ENCODE peak calls at places on chromosomes 4 and X, in four cellular contexts. O is A549, H is HepG2, E is SK-N-SH. V is an unnamed sample.

GRCh38 chrX:136094962-136095361 is 52.4 kb upstream of the FHL1 start:
- DNase-seq in O (no peak), E (no peak), H (no peak), V (no peak)

GRCh38 chr4:117691572-117692351 is 342.5 kb upstream of the NDST3 start:
- DNase-seq in E (no peak), O (no peak), H (no peak), V (no peak)

GRCh38 chrX:150365953-150366911 is 3.1 kb downstream of the MAMLD1 start:
- DNase-seq in H (no peak), E (no peak), O (no peak), V (no peak)

GRCh38 chr4:119300072-119300387 is 21.9 kb downstream of the FABP2 start:
- DNase-seq in E (peak), H (no peak), O (peak), V (peak)

GRCh38 chr4:1366371-1367229 is 19.6 kb downstream of the UVSSA start:
- DNase-seq in E (no peak), O (no peak), H (no peak), V (no peak)

GRCh38 chr4:144955104-144955503 is 142.9 kb downstream of the ANAPC10 start:
- DNase-seq in E (no peak), H (no peak), O (no peak), V (no peak)

GRCh38 chr4:5503295-5503694 is 205.1 kb downstream of the EVC2 start:
- DNase-seq in H (no peak), E (no peak), O (no peak), V (no peak)

GRCh38 chr4:54659213-54660144 is 1.7 kb downstream of the KIT start:
- DNase-seq in O (no peak), H (no peak), E (peak), V (no peak)

GRCh38 chr4:134906404-134907023 is 704.9 kb upstream of the PABPC4L start:
- DNase-seq in O (no peak), H (no peak), E (peak), V (no peak)

GRCh38 chrX:50111762-50112161 is 89.0 kb downstream of the AKAP4 start:
- DNase-seq in E (no peak), H (no peak), O (no peak), V (no peak)

GRCh38 chrX:105190252-105190853 is 30.1 kb downstream of the TEX13A start:
- DNase-seq in O (no peak), E (peak), H (no peak), V (no peak)

GRCh38 chrX:103309860-103310591 is 764 bp downstream of the BEX2 start:
- DNase-seq in O (no peak), H (no peak), E (peak), V (no peak)

GRCh38 chr4:189124149-189124758 is 816.4 kb upstream of the FRG1 start:
- DNase-seq in H (peak), E (peak), O (no peak), V (no peak)

GRCh38 chrX:96929036-96929435 is 45.3 kb downstream of the RPA4 start:
- DNase-seq in E (no peak), O (no peak), H (no peak), V (no peak)

GRCh38 chrX:121310820-121311219 is 263.4 kb downstream of the GLUD2 start:
- DNase-seq in H (no peak), O (no peak), E (no peak), V (no peak)

GRCh38 chr4:184644553-184645307 is 4.5 kb downstream of the CASP3 start:
- DNase-seq in H (no peak), E (no peak), O (no peak), V (no peak)

GRCh38 chr4:116925900-116926457 is 159.4 kb downstream of the TRAM1L1 start:
- DNase-seq in O (no peak), E (peak), H (no peak), V (no peak)

GRCh38 chrX:23668335-23668734 is 1.0 kb downstream of the PRDX4 start:
- DNase-seq in O (no peak), E (peak), H (no peak), V (peak)

GRCh38 chrX:123976671-123977316 is 15.3 kb downstream of the STAG2 start:
- DNase-seq in O (peak), E (peak), H (peak), V (no peak)

GRCh38 chr4:9924750-9925149 is 96.5 kb downstream of the SLC2A9 start:
- DNase-seq in O (no peak), H (no peak), E (no peak), V (no peak)

GRCh38 chrX:136438192-136438591 is 49.6 kb upstream of the BRS3 start:
- DNase-seq in O (no peak), H (no peak), E (no peak), V (no peak)

GRCh38 chr4:61468091-61468720 is 268.1 kb downstream of the ADGRL3 start:
- DNase-seq in O (no peak), E (no peak), H (no peak), V (no peak)

GRCh38 chr4:61994036-61994435 is 793.9 kb downstream of the ADGRL3 start:
- DNase-seq in E (no peak), H (no peak), O (no peak), V (no peak)

GRCh38 chrX:81120936-81121351 is 80.8 kb downstream of the HMGN5 start:
- DNase-seq in E (peak), O (peak), H (peak), V (peak)

GRCh38 chr4:154559141-154559841 is 3.5 kb upstream of the FGB start:
- DNase-seq in E (peak), H (peak), O (peak), V (no peak)

GRCh38 chrX:118974908-118975671 is 672 bp downstream of the LONRF3 start:
- DNase-seq in E (peak), H (peak), O (no peak), V (no peak)

GRCh38 chr4:5813882-5814255 is 79.0 kb downstream of the CRMP1 start:
- DNase-seq in O (no peak), H (no peak), E (no peak), V (no peak)

GRCh38 chr4:155999743-156000142 is 46.1 kb upstream of the CTSO start:
- DNase-seq in O (no peak), E (no peak), H (no peak), V (no peak)

GRCh38 chrX:14581081-14581480 is 51.7 kb downstream of the GLRA2 start:
- DNase-seq in O (no peak), E (no peak), H (no peak), V (no peak)

GRCh38 chr4:116070283-116070682 is 956.9 kb upstream of the NDST4 start:
- DNase-seq in O (no peak), H (no peak), E (no peak), V (no peak)

GRCh38 chrX:100829730-100830129 is 9.5 kb downstream of the CSTF2 start:
- DNase-seq in O (no peak), H (no peak), E (no peak), V (peak)

GRCh38 chr4:1133033-1133432 is 19.7 kb upstream of the RNF212 start:
- DNase-seq in H (no peak), O (no peak), E (no peak), V (no peak)

GRCh38 chr4:122480023-122480422 is 23.5 kb upstream of the IL2 start:
- DNase-seq in E (no peak), O (no peak), H (peak), V (no peak)

GRCh38 chr4:177667687-177668086 is 225.4 kb upstream of the AGA start:
- DNase-seq in O (no peak), E (no peak), H (no peak), V (no peak)

GRCh38 chr4:111475001-111475400 is 670.3 kb upstream of the FAM241A start:
- DNase-seq in O (no peak), H (peak), E (peak), V (no peak)

GRCh38 chrX:16783452-16783851 is 2.8 kb upstream of the TXLNG start:
- DNase-seq in H (no peak), O (no peak), E (no peak), V (no peak)

GRCh38 chrX:16786139-16786790 is at the start of gene TXLNG:
- DNase-seq in O (peak), H (peak), E (peak), V (peak)

GRCh38 chrX:16786791-16787735 is 797 bp downstream of the TXLNG start:
- DNase-seq in O (no peak), H (no peak), E (peak), V (no peak)

GRCh38 chrX:16788477-16788876 is 2.2 kb downstream of the TXLNG start:
- DNase-seq in H (no peak), E (no peak), O (no peak), V (no peak)

DNA sequence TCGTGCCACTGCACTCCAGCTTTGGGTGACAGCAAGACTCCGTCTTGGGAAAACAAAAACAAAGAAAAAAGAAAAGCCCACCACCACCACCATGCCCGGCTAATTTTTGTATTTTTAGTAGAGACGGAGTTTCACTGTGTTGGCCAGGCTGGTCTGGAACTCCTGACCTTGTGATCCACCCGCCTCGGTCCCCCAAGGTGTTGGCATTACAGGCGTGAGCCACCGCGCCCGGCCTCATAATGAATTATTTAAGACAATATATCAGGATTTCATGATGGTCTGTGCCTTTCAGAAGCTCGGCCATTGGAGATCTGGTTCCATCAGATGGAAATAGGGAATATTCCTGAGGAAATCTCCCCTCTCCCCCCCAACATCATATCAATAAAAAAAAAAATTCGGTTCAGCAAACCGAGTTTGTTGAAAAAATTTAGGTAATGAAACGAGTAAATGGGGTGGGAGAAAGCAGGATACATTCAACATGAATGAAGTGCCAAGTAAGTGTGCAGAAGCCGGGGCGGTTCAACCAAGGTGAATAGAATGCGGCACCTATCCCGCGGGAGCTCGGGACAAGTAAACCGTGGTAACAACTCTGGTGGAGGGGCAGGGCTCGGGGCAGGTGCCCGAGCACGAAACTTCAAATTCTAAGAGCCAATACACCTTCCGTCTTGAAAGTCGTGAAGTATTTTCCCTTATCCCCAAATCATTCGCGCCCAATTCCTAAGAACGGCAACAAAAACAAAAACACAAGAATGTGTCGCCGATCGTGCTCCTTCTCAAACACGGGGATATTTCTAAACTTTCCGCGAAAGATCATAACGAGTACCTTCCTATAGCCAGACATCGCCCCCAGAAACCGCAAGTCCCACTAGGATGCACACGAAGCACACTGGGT is 773 bp upstream of the TXLNG start:
- DNase-seq in H (no peak), E (peak), O (no peak), V (no peak)
- TF ChIP-seq PBX3 in H (no peak), E (no peak), O (no peak), V (no peak)

GRCh38 chr4:40656221-40656863 is 26.7 kb upstream of the RBM47 start:
- DNase-seq in O (no peak), E (no peak), H (no peak), V (peak)
- TF ChIP-seq REST in O (no peak), E (no peak), H (no peak), V (no peak)

GRCh38 chr4:8747896-8748575 is 123.6 kb downstream of the HMX1 start:
- DNase-seq in E (no peak), H (no peak), O (no peak), V (no peak)

GRCh38 chr4:8745828-8746225 is 125.8 kb downstream of the HMX1 start:
- DNase-seq in E (no peak), O (no peak), H (no peak), V (no peak)

GRCh38 chr4:8746523-8747466 is 124.8 kb downstream of the HMX1 start:
- DNase-seq in H (no peak), O (no peak), E (no peak), V (no peak)

GRCh38 chr4:8745036-8745827 is 126.4 kb downstream of the HMX1 start:
- DNase-seq in H (no peak), O (no peak), E (peak), V (no peak)

DNA sequence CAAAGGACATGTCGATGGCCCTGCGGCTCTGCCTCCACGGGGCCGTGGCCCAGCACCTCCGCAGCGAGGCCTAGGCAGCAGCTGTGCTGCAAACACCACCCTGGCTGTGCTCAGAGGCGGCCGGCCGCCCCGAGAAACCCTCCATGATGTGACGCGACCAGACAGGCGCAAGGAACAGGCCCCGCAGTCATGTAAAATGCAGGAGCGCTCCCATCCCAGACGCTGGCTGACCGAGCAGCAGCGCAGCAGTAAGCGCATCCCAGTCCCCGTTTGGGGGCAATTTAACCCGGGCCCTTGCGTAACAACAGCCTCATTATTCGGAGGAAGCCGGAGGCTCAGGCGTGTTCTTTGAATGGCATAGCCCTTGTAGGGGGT is 124.2 kb downstream of the HMX1 start:
- DNase-seq in H (no peak), O (no peak), E (no peak), V (no peak)
- TF ChIP-seq PBX3 in H (no peak), O (no peak), E (no peak), V (no peak)

GRCh38 chrX:46354481-46354880 is 190.7 kb downstream of the ZNF674 start:
- DNase-seq in E (no peak), H (no peak), O (no peak), V (no peak)
- TF ChIP-seq REST in E (no peak), H (no peak), O (no peak), V (no peak)

GRCh38 chrX:40996886-40997530 is 88.2 kb upstream of the USP9X start:
- DNase-seq in H (peak), O (peak), E (peak), V (no peak)
- TF ChIP-seq PBX3 in H (no peak), O (no peak), E (no peak), V (no peak)

DNA sequence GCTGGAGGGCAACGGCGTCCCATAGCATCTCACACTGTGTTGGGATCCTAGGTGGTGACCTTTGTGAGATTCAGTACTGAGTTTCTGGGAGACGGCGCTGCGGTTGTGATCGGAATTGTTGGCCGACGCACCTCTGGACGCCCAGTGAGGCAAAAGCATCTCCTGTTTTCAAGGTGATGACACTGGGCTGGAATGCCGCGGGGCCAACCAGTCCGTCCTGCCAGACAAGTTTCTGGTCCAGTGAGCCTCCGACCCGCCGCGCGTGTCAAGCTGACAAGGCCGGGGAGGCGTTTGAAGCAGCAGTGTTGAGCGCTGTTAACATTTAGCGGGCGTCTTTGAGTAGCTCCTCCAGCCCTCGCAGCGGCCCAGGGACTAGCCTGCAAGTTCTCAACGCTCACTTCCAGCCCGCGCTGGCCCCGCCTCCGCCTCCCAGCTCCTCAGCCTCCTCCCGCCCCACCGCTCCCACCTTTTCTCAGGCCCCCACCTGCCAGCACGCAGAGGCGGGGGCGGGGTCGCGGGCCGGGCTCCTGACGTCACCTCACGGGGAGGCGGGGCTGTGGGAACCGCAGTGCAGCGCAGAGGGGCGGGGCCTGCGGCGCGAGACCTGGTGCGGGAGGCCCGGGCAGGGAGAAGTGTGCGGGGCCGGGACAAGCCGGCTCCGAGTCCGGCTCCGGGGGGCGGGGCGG is 482 bp upstream of the CDS1 start:
- DNase-seq in H (peak), E (peak), O (peak), V (no peak)
- TF ChIP-seq REST in H (no peak), E (no peak), O (no peak), V (no peak)

V was measured in GM12878.